ENCODE peak calls at places on chromosomes 7 and 10, in seven cellular contexts. One of them, this sample, is unnamed.
A peak's percentile ranks its signal among the peaks of the same experiment; 100 is the strongest.

GRCh38 chr10:89502556-89502955 is 32.8 kb downstream of the SLC16A12 start:
- DNase-seq in tibial artery: no peak
- DNase-seq in A673: no peak
- DNase-seq in heart left ventricle: no peak
- DNase-seq in SK-N-SH: no peak
- DNase-seq in Karpas-422: no peak
- DNase-seq in upper lobe of right lung: no peak
- DNase-seq in this sample: no peak

GRCh38 chr10:5078781-5079180 is 15.4 kb upstream of the AKR1C3 start:
- DNase-seq in tibial artery: no peak
- DNase-seq in A673: no peak
- DNase-seq in heart left ventricle: no peak
- DNase-seq in SK-N-SH: no peak
- DNase-seq in Karpas-422: no peak
- DNase-seq in upper lobe of right lung: no peak
- DNase-seq in this sample: no peak

GRCh38 chr7:50791921-50792341 is 9.2 kb upstream of the GRB10 start:
- DNase-seq in tibial artery: no peak
- DNase-seq in A673: no peak
- DNase-seq in heart left ventricle: no peak
- DNase-seq in SK-N-SH: no peak
- DNase-seq in Karpas-422: no peak
- DNase-seq in upper lobe of right lung: no peak
- DNase-seq in this sample: no peak

GRCh38 chr10:36256166-36256565 is 614.1 kb upstream of the FZD8 start:
- DNase-seq in tibial artery: no peak
- DNase-seq in A673: peak; percentile 23
- DNase-seq in heart left ventricle: no peak
- DNase-seq in SK-N-SH: no peak
- DNase-seq in Karpas-422: no peak
- DNase-seq in upper lobe of right lung: no peak
- DNase-seq in this sample: no peak

GRCh38 chr10:44628921-44629320 is 244.0 kb upstream of the CXCL12 start:
- DNase-seq in tibial artery: no peak
- DNase-seq in A673: no peak
- DNase-seq in heart left ventricle: no peak
- DNase-seq in SK-N-SH: no peak
- DNase-seq in Karpas-422: no peak
- DNase-seq in upper lobe of right lung: no peak
- DNase-seq in this sample: peak; percentile 13

GRCh38 chr10:115951242-115951641 is 321.8 kb downstream of the GFRA1 start:
- DNase-seq in tibial artery: no peak
- DNase-seq in A673: no peak
- DNase-seq in heart left ventricle: no peak
- DNase-seq in SK-N-SH: no peak
- DNase-seq in Karpas-422: no peak
- DNase-seq in upper lobe of right lung: no peak
- DNase-seq in this sample: no peak

GRCh38 chr7:142875456-142875855 is 10.1 kb downstream of the TRPV6 start:
- DNase-seq in tibial artery: no peak
- DNase-seq in A673: no peak
- DNase-seq in heart left ventricle: no peak
- DNase-seq in SK-N-SH: no peak
- DNase-seq in Karpas-422: no peak
- DNase-seq in upper lobe of right lung: no peak
- DNase-seq in this sample: no peak

GRCh38 chr7:140719711-140720110 is 23.2 kb downstream of the NDUFB2 start:
- DNase-seq in tibial artery: no peak
- DNase-seq in A673: no peak
- DNase-seq in heart left ventricle: no peak
- DNase-seq in SK-N-SH: no peak
- DNase-seq in Karpas-422: no peak
- DNase-seq in upper lobe of right lung: no peak
- DNase-seq in this sample: no peak

GRCh38 chr10:17835688-17836087 is 26.5 kb downstream of the MRC1 start:
- DNase-seq in tibial artery: no peak
- DNase-seq in A673: peak; percentile 44
- DNase-seq in heart left ventricle: no peak
- DNase-seq in SK-N-SH: no peak
- DNase-seq in Karpas-422: no peak
- DNase-seq in upper lobe of right lung: no peak
- DNase-seq in this sample: peak; percentile 15

GRCh38 chr7:69683002-69683401 is 84.7 kb downstream of the AUTS2 start:
- DNase-seq in tibial artery: no peak
- DNase-seq in A673: no peak
- DNase-seq in heart left ventricle: no peak
- DNase-seq in SK-N-SH: no peak
- DNase-seq in Karpas-422: no peak
- DNase-seq in upper lobe of right lung: no peak
- DNase-seq in this sample: peak; percentile 34

GRCh38 chr7:99729501-99730261 is 5.3 kb downstream of the CYP3A7 start:
- DNase-seq in tibial artery: no peak
- DNase-seq in A673: no peak
- DNase-seq in heart left ventricle: no peak
- DNase-seq in SK-N-SH: no peak
- DNase-seq in Karpas-422: no peak
- DNase-seq in upper lobe of right lung: no peak
- DNase-seq in this sample: no peak

GRCh38 chr10:91215384-91215783 is 5.1 kb upstream of the PCGF5 start:
- DNase-seq in tibial artery: no peak
- DNase-seq in A673: no peak
- DNase-seq in heart left ventricle: no peak
- DNase-seq in SK-N-SH: no peak
- DNase-seq in Karpas-422: no peak
- DNase-seq in upper lobe of right lung: no peak
- DNase-seq in this sample: no peak

GRCh38 chr7:115274-115911 is 77.0 kb upstream of the FAM20C start:
- DNase-seq in tibial artery: no peak
- DNase-seq in A673: no peak
- DNase-seq in heart left ventricle: peak; percentile 62
- DNase-seq in SK-N-SH: no peak
- DNase-seq in Karpas-422: no peak
- DNase-seq in upper lobe of right lung: peak; percentile 76
- DNase-seq in this sample: no peak

GRCh38 chr7:18798018-18798906 is 302.7 kb downstream of the HDAC9 start:
- DNase-seq in tibial artery: no peak
- DNase-seq in A673: no peak
- DNase-seq in heart left ventricle: no peak
- DNase-seq in SK-N-SH: no peak
- DNase-seq in Karpas-422: no peak
- DNase-seq in upper lobe of right lung: no peak
- DNase-seq in this sample: peak; percentile 15

GRCh38 chr7:87216701-87217508 is 2.6 kb downstream of the TMEM243 start:
- DNase-seq in tibial artery: no peak
- DNase-seq in A673: peak; percentile 5
- DNase-seq in heart left ventricle: no peak
- DNase-seq in SK-N-SH: no peak
- DNase-seq in Karpas-422: peak; percentile 79
- DNase-seq in upper lobe of right lung: no peak
- DNase-seq in this sample: no peak

GRCh38 chr7:159067870-159068787 is 76.5 kb downstream of the VIPR2 start:
- DNase-seq in tibial artery: peak; percentile 95
- DNase-seq in A673: no peak
- DNase-seq in heart left ventricle: peak; percentile 86
- DNase-seq in SK-N-SH: no peak
- DNase-seq in Karpas-422: no peak
- DNase-seq in upper lobe of right lung: peak; percentile 63
- DNase-seq in this sample: no peak

GRCh38 chr10:88555190-88555894 is 27.8 kb downstream of the RNLS start:
- DNase-seq in tibial artery: no peak
- DNase-seq in A673: no peak
- DNase-seq in heart left ventricle: no peak
- DNase-seq in SK-N-SH: no peak
- DNase-seq in Karpas-422: no peak
- DNase-seq in upper lobe of right lung: no peak
- DNase-seq in this sample: peak; percentile 33

GRCh38 chr10:1488970-1489548 is 248.3 kb downstream of the ADARB2 start:
- DNase-seq in tibial artery: no peak
- DNase-seq in A673: no peak
- DNase-seq in heart left ventricle: peak; percentile 21
- DNase-seq in SK-N-SH: no peak
- DNase-seq in Karpas-422: peak; percentile 88
- DNase-seq in upper lobe of right lung: no peak
- DNase-seq in this sample: no peak

GRCh38 chr10:482848-483247 is 206.6 kb downstream of the DIP2C start:
- DNase-seq in tibial artery: no peak
- DNase-seq in A673: no peak
- DNase-seq in heart left ventricle: no peak
- DNase-seq in SK-N-SH: no peak
- DNase-seq in Karpas-422: no peak
- DNase-seq in upper lobe of right lung: peak; percentile 30
- DNase-seq in this sample: no peak

GRCh38 chr7:75650671-75651070 is 88.1 kb downstream of the HIP1 start:
- DNase-seq in tibial artery: peak; percentile 85
- DNase-seq in A673: no peak
- DNase-seq in heart left ventricle: peak; percentile 68
- DNase-seq in SK-N-SH: peak; percentile 57
- DNase-seq in Karpas-422: no peak
- DNase-seq in upper lobe of right lung: peak; percentile 69
- DNase-seq in this sample: no peak

GRCh38 chr10:67609996-67610793 is 85.8 kb downstream of the CTNNA3 start:
- DNase-seq in tibial artery: no peak
- DNase-seq in A673: no peak
- DNase-seq in heart left ventricle: no peak
- DNase-seq in SK-N-SH: no peak
- DNase-seq in Karpas-422: no peak
- DNase-seq in upper lobe of right lung: no peak
- DNase-seq in this sample: peak; percentile 57

GRCh38 chr7:83957333-83957732 is 237.3 kb downstream of the SEMA3A start:
- DNase-seq in tibial artery: no peak
- DNase-seq in A673: peak; percentile 28
- DNase-seq in heart left ventricle: no peak
- DNase-seq in SK-N-SH: no peak
- DNase-seq in Karpas-422: no peak
- DNase-seq in upper lobe of right lung: no peak
- DNase-seq in this sample: no peak

GRCh38 chr7:99868246-99868645 is 8.6 kb downstream of the OR2AE1 start:
- DNase-seq in tibial artery: no peak
- DNase-seq in A673: no peak
- DNase-seq in heart left ventricle: no peak
- DNase-seq in SK-N-SH: no peak
- DNase-seq in Karpas-422: peak; percentile 29
- DNase-seq in upper lobe of right lung: no peak
- DNase-seq in this sample: no peak

GRCh38 chr7:35697414-35698175 is 2.7 kb upstream of the HERPUD2 start:
- DNase-seq in tibial artery: no peak
- DNase-seq in A673: no peak
- DNase-seq in heart left ventricle: no peak
- DNase-seq in SK-N-SH: no peak
- DNase-seq in Karpas-422: peak; percentile 35
- DNase-seq in upper lobe of right lung: no peak
- DNase-seq in this sample: no peak

GRCh38 chr7:73707045-73707631 is 12.3 kb downstream of the STX1A start:
- DNase-seq in tibial artery: no peak
- DNase-seq in A673: peak; percentile 97
- DNase-seq in heart left ventricle: peak; percentile 68
- DNase-seq in SK-N-SH: peak; percentile 66
- DNase-seq in Karpas-422: no peak
- DNase-seq in upper lobe of right lung: peak; percentile 78
- DNase-seq in this sample: peak; percentile 50

GRCh38 chr10:131979336-131979735 is 2.4 kb downstream of the BNIP3 start:
- DNase-seq in tibial artery: peak; percentile 48
- DNase-seq in A673: no peak
- DNase-seq in heart left ventricle: no peak
- DNase-seq in SK-N-SH: no peak
- DNase-seq in Karpas-422: no peak
- DNase-seq in upper lobe of right lung: no peak
- DNase-seq in this sample: no peak

GRCh38 chr10:26303366-26303765 is 86.8 kb downstream of the GAD2 start:
- DNase-seq in tibial artery: no peak
- DNase-seq in A673: peak; percentile 17
- DNase-seq in heart left ventricle: no peak
- DNase-seq in SK-N-SH: no peak
- DNase-seq in Karpas-422: no peak
- DNase-seq in upper lobe of right lung: no peak
- DNase-seq in this sample: no peak

GRCh38 chr7:2148189-2148588 is 84.6 kb downstream of the MAD1L1 start:
- DNase-seq in tibial artery: no peak
- DNase-seq in A673: no peak
- DNase-seq in heart left ventricle: no peak
- DNase-seq in SK-N-SH: no peak
- DNase-seq in Karpas-422: no peak
- DNase-seq in upper lobe of right lung: no peak
- DNase-seq in this sample: peak; percentile 37
- H3K27ac ChIP-seq in tibial artery: no peak overlapping the region
- H3K27ac ChIP-seq in A673: no peak overlapping the region
- H3K27ac ChIP-seq in heart left ventricle: no peak overlapping the region
- H3K27ac ChIP-seq in SK-N-SH: peak overlapping the region; percentile 12
- H3K27ac ChIP-seq in Karpas-422: no peak overlapping the region
- H3K27ac ChIP-seq in upper lobe of right lung: no peak overlapping the region
- H3K27ac ChIP-seq in this sample: no peak overlapping the region

DNA sequence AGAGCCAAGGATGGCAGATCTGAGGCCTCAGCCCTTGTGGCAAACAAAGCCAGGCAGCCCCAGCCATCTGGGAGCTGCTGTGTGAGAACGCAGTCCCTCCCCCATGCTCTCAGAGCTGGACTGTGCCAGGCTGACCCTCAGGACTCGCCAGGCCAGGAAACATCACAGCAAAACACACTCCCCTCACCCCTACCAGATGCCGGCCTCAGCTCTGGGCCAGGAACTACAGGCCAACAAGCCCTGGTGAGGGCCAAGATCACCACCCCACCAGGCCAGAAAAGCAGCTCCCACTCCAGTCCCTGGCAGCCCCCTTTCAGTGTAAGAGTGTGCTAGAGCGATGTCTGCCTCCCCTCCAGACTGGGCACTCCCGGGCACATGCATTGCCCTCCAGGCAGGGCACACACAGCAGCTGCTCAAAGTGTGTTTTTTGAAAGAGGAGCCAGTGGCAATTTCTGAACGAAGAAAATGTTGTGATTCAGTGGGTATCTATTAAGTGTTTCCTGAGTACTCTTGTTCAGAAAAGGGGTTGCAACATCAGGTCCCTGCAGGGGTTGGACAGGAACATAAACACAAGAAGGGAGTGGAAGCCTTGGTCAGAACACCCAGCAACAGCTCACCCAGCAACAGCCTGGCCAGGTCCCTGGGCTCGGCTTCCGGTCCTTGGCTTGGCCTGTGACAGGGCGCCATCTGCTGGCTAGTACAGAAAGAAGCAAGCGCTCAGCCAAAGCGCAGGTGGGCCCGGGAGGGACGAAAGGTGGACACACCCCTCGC is 18.2 kb downstream of the LRRC20 start:
- DNase-seq in tibial artery: peak; percentile 97
- DNase-seq in A673: peak; percentile 95
- DNase-seq in heart left ventricle: peak; percentile 94
- DNase-seq in SK-N-SH: peak; percentile 88
- DNase-seq in Karpas-422: peak; percentile 96
- DNase-seq in upper lobe of right lung: peak; percentile 95
- DNase-seq in this sample: peak; percentile 95
- H3K4me3 ChIP-seq in tibial artery: peak overlapping the region; percentile 18
- H3K4me3 ChIP-seq in A673: no peak overlapping the region
- H3K4me3 ChIP-seq in heart left ventricle: no peak overlapping the region
- H3K4me3 ChIP-seq in SK-N-SH: no peak overlapping the region
- H3K4me3 ChIP-seq in Karpas-422: no peak overlapping the region
- H3K4me3 ChIP-seq in upper lobe of right lung: peak overlapping the region; percentile 1
- H3K4me3 ChIP-seq in this sample: no peak overlapping the region

GRCh38 chr10:11819027-11819426 is 4.1 kb upstream of the PROSER2 start:
- DNase-seq in tibial artery: no peak
- DNase-seq in A673: no peak
- DNase-seq in heart left ventricle: no peak
- DNase-seq in SK-N-SH: no peak
- DNase-seq in Karpas-422: no peak
- DNase-seq in upper lobe of right lung: no peak
- DNase-seq in this sample: no peak
- H3K27ac ChIP-seq in tibial artery: no peak overlapping the region
- H3K27ac ChIP-seq in A673: no peak overlapping the region
- H3K27ac ChIP-seq in heart left ventricle: no peak overlapping the region
- H3K27ac ChIP-seq in SK-N-SH: no peak overlapping the region
- H3K27ac ChIP-seq in Karpas-422: no peak overlapping the region
- H3K27ac ChIP-seq in upper lobe of right lung: no peak overlapping the region
- H3K27ac ChIP-seq in this sample: no peak overlapping the region

GRCh38 chr7:20217193-20217948 is at the start of gene MACC1:
- DNase-seq in tibial artery: no peak
- DNase-seq in A673: no peak
- DNase-seq in heart left ventricle: peak; percentile 42
- DNase-seq in SK-N-SH: no peak
- DNase-seq in Karpas-422: peak; percentile 96
- DNase-seq in upper lobe of right lung: peak; percentile 80
- DNase-seq in this sample: peak; percentile 97
- H3K4me3 ChIP-seq in tibial artery: no peak within 1 kb of the TSS
- H3K4me3 ChIP-seq in A673: no peak within 1 kb of the TSS
- H3K4me3 ChIP-seq in heart left ventricle: peak within 1 kb of the TSS; percentile 23
- H3K4me3 ChIP-seq in SK-N-SH: no peak within 1 kb of the TSS
- H3K4me3 ChIP-seq in Karpas-422: peak within 1 kb of the TSS; percentile 71
- H3K4me3 ChIP-seq in upper lobe of right lung: peak within 1 kb of the TSS; percentile 37
- H3K4me3 ChIP-seq in this sample: peak within 1 kb of the TSS; percentile 42